ENCODE peak calls at places on chromosomes 2 and 18, in seven cellular contexts. X is NCI-H1105; E is NB4; I is amniotic stem cell; H is stimulated activated CD8-positive, alpha-beta memory T cell treated with anti-CD3 and anti-CD28 coated beads, Interleukin-4, amount 100 ng/mL, for 1 hour; Y is T-cell; V is AG10803. G is an unnamed sample.

GRCh38 chr2:138716183-138716582 is 64.0 kb downstream of the NXPH2 start:
- DNase-seq in X (no peak), E (peak; percentile 6), I (no peak), H (no peak), Y (no peak), V (no peak), G (no peak)

GRCh38 chr2:11750422-11750821 is 4.0 kb downstream of the LPIN1 start:
- DNase-seq in X (no peak), E (no peak), I (no peak), H (no peak), Y (peak; percentile 25), V (no peak), G (no peak)

GRCh38 chr2:160747771-160748170 is 254.2 kb upstream of the RBMS1 start:
- DNase-seq in X (no peak), E (no peak), I (peak; percentile 38), H (no peak), Y (no peak), V (peak; percentile 96), G (no peak)

GRCh38 chr2:175457846-175458408 is 276.4 kb upstream of the ATP5MC3 start:
- DNase-seq in X (no peak), E (peak; percentile 54), I (no peak), H (no peak), Y (no peak), V (no peak), G (no peak)

GRCh38 chr2:8193686-8194615 is 487.9 kb upstream of the ID2 start:
- DNase-seq in X (peak; percentile 91), E (no peak), I (no peak), H (no peak), Y (no peak), V (no peak), G (no peak)

GRCh38 chr2:26268184-26268583 is 23.4 kb downstream of the HADHB start:
- DNase-seq in X (no peak), E (peak; percentile 57), I (no peak), H (no peak), Y (no peak), V (no peak), G (no peak)

GRCh38 chr2:143161982-143162837 is 33.0 kb downstream of the ARHGAP15 start:
- DNase-seq in X (peak; percentile 53), E (peak; percentile 50), I (no peak), H (no peak), Y (peak; percentile 44), V (peak; percentile 38), G (no peak)

GRCh38 chr18:79961527-79962291 is 2.7 kb upstream of the HSBP1L1 start:
- DNase-seq in X (no peak), E (peak; percentile 47), I (no peak), H (no peak), Y (no peak), V (no peak), G (no peak)

GRCh38 chr2:65411056-65411795 is 21.2 kb downstream of the SPRED2 start:
- DNase-seq in X (no peak), E (no peak), I (no peak), H (no peak), Y (no peak), V (no peak), G (no peak)

GRCh38 chr2:199216253-199216652 is 241.5 kb downstream of the SATB2 start:
- DNase-seq in X (no peak), E (no peak), I (no peak), H (no peak), Y (no peak), V (no peak), G (no peak)

GRCh38 chr2:176390276-176390675 is 121.0 kb downstream of the MTX2 start:
- DNase-seq in X (no peak), E (no peak), I (no peak), H (no peak), Y (no peak), V (peak; percentile 37), G (no peak)

G was measured in H54.